ENCODE peak calls at places on chromosomes 7 and 10, in seven cellular contexts. Y is psoas muscle, L is MM.1S, G is uterus, X is stomach, K is esophagus squamous epithelium, P is fibroblast of lung. W is an unnamed sample. For H3K4me1, the result is how much of the 10 kb centered on the place peaks cover.

GRCh38 chr10:48457949-48458661 is 146.8 kb downstream of the ARHGAP22 start:
- DNase-seq in L (no peak), K (no peak), P (no peak), G (no peak), X (peak), Y (no peak), W (no peak)

GRCh38 chr7:36312064-36312914 is 77.4 kb upstream of the ANLN start:
- DNase-seq in X (peak), G (no peak), P (no peak), K (no peak), L (peak), Y (no peak), W (no peak)

GRCh38 chr7:95421847-95422444 is 12.9 kb downstream of the PON2 start:
- DNase-seq in X (no peak), Y (no peak), G (no peak), L (peak), P (peak), K (no peak), W (no peak)

GRCh38 chr7:112001089-112001826 is 204.9 kb downstream of the DOCK4 start:
- DNase-seq in Y (no peak), P (peak), G (no peak), L (no peak), K (no peak), X (no peak), W (no peak)

GRCh38 chr7:106514887-106515286 is 146.1 kb downstream of the CCDC71L start:
- DNase-seq in G (no peak), X (no peak), P (no peak), Y (no peak), L (no peak), K (no peak), W (no peak)

GRCh38 chr7:135980665-135981180 is 3.6 kb upstream of the MTPN start:
- DNase-seq in G (no peak), K (peak), X (peak), P (peak), Y (no peak), L (peak), W (no peak)

GRCh38 chr7:105792488-105793370 is 83.7 kb downstream of the ATXN7L1 start:
- DNase-seq in Y (no peak), X (no peak), K (no peak), P (no peak), G (no peak), L (no peak), W (no peak)

GRCh38 chr7:110386914-110387313 is 704.0 kb upstream of the LRRN3 start:
- DNase-seq in L (no peak), K (no peak), P (peak), X (no peak), G (no peak), Y (no peak), W (no peak)

GRCh38 chr7:113100091-113100723 is 13.6 kb upstream of the GPR85 start:
- DNase-seq in G (no peak), K (no peak), X (peak), L (no peak), Y (peak), P (peak), W (peak)

GRCh38 chr7:120738816-120739215 is 119.1 kb downstream of the TSPAN12 start:
- DNase-seq in P (no peak), G (no peak), X (no peak), K (no peak), L (no peak), Y (no peak), W (no peak)

GRCh38 chr7:56083150-56083785 is 9.5 kb downstream of the PHKG1 start:
- DNase-seq in X (no peak), Y (peak), P (no peak), G (no peak), L (no peak), K (no peak), W (no peak)

GRCh38 chr10:32005050-32005449 is 51.2 kb downstream of the KIF5B start:
- DNase-seq in Y (no peak), K (no peak), G (no peak), L (peak), P (peak), X (peak), W (peak)

GRCh38 chr7:95132500-95132899 is 191.8 kb downstream of the PON1 start:
- DNase-seq in L (no peak), G (no peak), X (no peak), P (no peak), Y (no peak), K (no peak), W (no peak)

GRCh38 chr10:73746721-73747120 is 2.5 kb downstream of the SEC24C start:
- DNase-seq in Y (no peak), G (no peak), K (no peak), X (no peak), P (no peak), L (no peak), W (no peak)

GRCh38 chr7:16982640-16983103 is 100.9 kb upstream of the AGR3 start:
- DNase-seq in Y (no peak), P (peak), K (no peak), G (no peak), X (no peak), L (peak), W (no peak)

GRCh38 chr7:18361756-18362155 is 133.8 kb upstream of the HDAC9 start:
- DNase-seq in G (no peak), K (no peak), P (peak), Y (no peak), L (no peak), X (peak), W (no peak)

GRCh38 chr7:51357821-51358220 is 41.2 kb upstream of the COBL start:
- DNase-seq in P (no peak), Y (no peak), L (no peak), X (no peak), G (no peak), K (no peak), W (no peak)

GRCh38 chr7:106757846-106758245 is 96.9 kb upstream of the CCDC71L start:
- DNase-seq in Y (peak), K (no peak), G (peak), L (peak), P (peak), X (no peak), W (peak)

GRCh38 chr7:37234928-37235327 is 213.7 kb downstream of the ELMO1 start:
- DNase-seq in K (no peak), X (no peak), Y (no peak), G (no peak), L (peak), P (no peak), W (no peak)

GRCh38 chr10:28669227-28670173 is 7.8 kb upstream of the BAMBI start:
- DNase-seq in K (no peak), X (no peak), G (no peak), Y (no peak), P (no peak), L (no peak), W (no peak)

GRCh38 chr10:100968037-100968736 is 1.1 kb upstream of the SEMA4G start:
- DNase-seq in P (no peak), L (no peak), K (no peak), G (no peak), Y (no peak), X (no peak), W (no peak)

GRCh38 chr7:2431260-2431867 is 28.0 kb downstream of the CHST12 start:
- DNase-seq in P (no peak), G (no peak), K (no peak), X (no peak), L (peak), Y (no peak), W (no peak)

GRCh38 chr7:150963707-150964559 is 14.2 kb downstream of the KCNH2 start:
- DNase-seq in G (no peak), P (no peak), Y (peak), X (no peak), K (no peak), L (no peak), W (peak)

GRCh38 chr7:80127412-80128150 is 7.0 kb upstream of the GNAI1 start:
- DNase-seq in L (peak), P (no peak), Y (no peak), G (no peak), K (no peak), X (no peak), W (no peak)

GRCh38 chr7:154789404-154789803 is 213.5 kb downstream of the PAXIP1 start:
- DNase-seq in Y (no peak), X (no peak), P (no peak), L (no peak), K (no peak), G (no peak), W (no peak)

GRCh38 chr7:105675873-105676484 is 94.7 kb upstream of the EFCAB10 start:
- DNase-seq in K (no peak), P (no peak), X (peak), L (no peak), Y (peak), G (no peak), W (peak)

GRCh38 chr10:23294638-23295247 is 49.9 kb downstream of the C10orf67 start:
- DNase-seq in P (no peak), L (peak), X (no peak), Y (no peak), G (no peak), K (no peak), W (no peak)

GRCh38 chr10:15069230-15069629 is 19.3 kb downstream of the ACBD7 start:
- DNase-seq in Y (no peak), P (no peak), L (no peak), K (no peak), X (no peak), G (no peak), W (no peak)

GRCh38 chr10:90222372-90222771 is 521.0 kb downstream of the KIF20B start:
- DNase-seq in P (peak), K (no peak), G (no peak), L (no peak), Y (no peak), X (no peak), W (no peak)

GRCh38 chr7:95871078-95871848 is 98.9 kb downstream of the DYNC1I1 start:
- DNase-seq in P (peak), L (peak), G (no peak), Y (no peak), K (no peak), X (no peak), W (no peak)

DNA sequence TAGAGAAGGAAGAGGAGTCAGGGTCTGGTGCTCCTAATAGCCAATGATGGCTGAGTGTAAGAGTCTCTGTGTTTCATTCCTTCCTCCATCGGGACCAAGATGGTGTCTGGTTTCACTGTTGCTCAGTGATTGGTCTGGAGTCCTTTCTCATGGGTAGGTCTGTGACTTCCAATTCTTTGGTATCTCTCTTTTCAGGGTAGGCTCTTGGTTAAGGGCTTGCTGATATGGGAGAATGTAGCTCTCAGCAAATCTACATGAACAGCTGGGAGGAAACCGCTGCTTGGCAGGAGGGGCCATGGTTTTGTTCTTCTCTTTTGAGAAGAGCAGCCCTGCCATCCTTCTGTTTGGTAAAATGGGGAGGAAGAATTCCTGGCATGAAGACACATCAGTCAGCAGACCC is 209.1 kb upstream of the PODXL start:
- DNase-seq in G (no peak), K (no peak), P (no peak), X (no peak), L (no peak), Y (no peak), W (no peak)
- H3K4me3 ChIP-seq in G (no peak), K (no peak), P (no peak), X (no peak), L (no peak), Y (no peak), W (no peak)

DNA sequence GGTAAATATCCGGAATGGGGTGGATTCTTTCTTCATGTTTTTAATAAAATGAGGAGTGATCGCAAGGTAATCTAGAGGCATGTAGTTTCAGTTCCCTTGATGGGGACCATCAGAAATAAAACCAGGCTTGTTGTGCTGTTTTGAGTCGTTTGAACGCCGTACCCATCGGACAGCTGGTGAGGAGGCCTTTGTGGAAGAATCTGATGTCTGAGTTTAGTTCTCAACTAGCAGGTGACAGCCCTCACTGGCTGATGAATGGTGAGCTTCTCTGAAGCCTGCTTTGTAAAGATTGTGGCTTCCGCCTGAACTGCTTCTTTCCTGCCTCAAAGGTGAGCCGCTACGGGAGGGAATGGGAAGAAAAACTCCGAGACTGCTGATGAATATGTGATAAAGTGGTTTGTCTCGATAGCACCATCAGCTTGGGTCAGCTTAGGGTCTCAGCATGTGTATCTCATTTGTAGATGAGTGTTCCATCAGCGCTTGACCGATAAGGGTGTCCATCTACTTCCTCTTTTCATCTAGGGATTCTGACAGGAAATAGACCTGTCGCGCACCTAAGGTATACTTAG is 977 bp downstream of the TMEM248 start:
- DNase-seq in L (peak), P (peak), K (no peak), X (no peak), Y (no peak), G (no peak), W (no peak)
- H3K4me1 ChIP-seq in L (under half), P (under half), K (under half), X (half or more), Y (under half), G (under half), W (under half)

DNA sequence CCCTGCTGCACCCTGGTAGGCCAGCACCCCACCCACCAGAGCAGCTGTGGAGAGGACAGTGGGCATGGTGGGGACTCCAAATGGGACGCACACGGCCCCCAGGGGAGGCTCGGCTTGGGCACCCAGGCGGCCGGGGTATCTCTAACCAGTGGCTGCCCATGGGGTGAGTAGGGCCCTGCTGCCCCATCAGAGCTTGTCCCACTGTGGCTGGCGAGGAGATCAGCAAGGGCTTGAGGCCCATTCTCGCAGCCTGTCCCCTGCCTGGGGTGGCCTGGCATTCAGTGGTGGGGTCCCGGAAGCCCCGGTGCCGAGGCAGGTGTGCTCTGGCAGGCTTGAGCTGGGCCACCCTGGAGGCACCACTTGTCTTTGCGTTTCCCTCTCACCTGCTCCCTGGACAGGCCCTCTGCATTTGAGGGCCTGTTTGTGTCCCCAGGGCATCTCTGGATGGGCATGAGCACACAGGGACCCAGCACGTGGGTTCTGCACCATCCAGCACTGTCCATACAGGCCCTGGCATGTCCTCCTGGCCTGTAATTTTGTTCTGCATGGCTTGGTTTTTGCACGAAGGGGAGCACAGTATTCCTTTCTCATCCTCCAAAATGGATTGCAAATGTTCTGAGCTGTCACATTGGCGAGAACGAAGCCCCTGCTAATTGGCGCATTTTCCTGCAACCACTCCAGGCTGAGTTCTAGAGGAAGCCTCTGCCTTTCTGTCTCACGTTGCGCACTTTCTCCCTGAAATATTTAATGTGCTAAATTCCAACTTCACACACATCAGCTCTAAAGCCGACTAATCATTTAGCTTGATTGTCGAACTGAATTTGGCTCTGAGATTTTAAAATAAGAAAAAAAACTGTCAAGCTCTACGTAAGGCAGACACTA is 27.2 kb downstream of the PWWP2B start:
- DNase-seq in Y (no peak), P (no peak), X (no peak), K (no peak), G (no peak), L (no peak), W (no peak)
- H3K27ac ChIP-seq in Y (no peak), P (no peak), X (peak), K (peak), G (no peak), L (no peak), W (no peak)

GRCh38 chr10:63396123-63396719 is 69.6 kb downstream of the JMJD1C start:
- DNase-seq in X (no peak), Y (no peak), G (no peak), P (no peak), K (no peak), L (no peak), W (no peak)
- H3K4me3 ChIP-seq in X (no peak), Y (no peak), G (no peak), P (peak), K (no peak), L (no peak), W (peak)

GRCh38 chr10:79246606-79247275 is 100.5 kb upstream of the PPIF start:
- DNase-seq in X (no peak), P (peak), L (no peak), K (no peak), G (peak), Y (peak), W (peak)

GRCh38 chr10:79244841-79245504 is 102.3 kb upstream of the PPIF start:
- DNase-seq in L (peak), G (no peak), Y (no peak), K (no peak), P (peak), X (no peak), W (no peak)

GRCh38 chr10:79244068-79244442 is 103.2 kb upstream of the PPIF start:
- DNase-seq in L (peak), P (no peak), X (no peak), Y (no peak), K (no peak), G (no peak), W (no peak)

GRCh38 chr10:79246209-79246581 is 101.1 kb upstream of the PPIF start:
- DNase-seq in L (no peak), Y (peak), P (peak), K (no peak), X (peak), G (peak), W (peak)

DNA sequence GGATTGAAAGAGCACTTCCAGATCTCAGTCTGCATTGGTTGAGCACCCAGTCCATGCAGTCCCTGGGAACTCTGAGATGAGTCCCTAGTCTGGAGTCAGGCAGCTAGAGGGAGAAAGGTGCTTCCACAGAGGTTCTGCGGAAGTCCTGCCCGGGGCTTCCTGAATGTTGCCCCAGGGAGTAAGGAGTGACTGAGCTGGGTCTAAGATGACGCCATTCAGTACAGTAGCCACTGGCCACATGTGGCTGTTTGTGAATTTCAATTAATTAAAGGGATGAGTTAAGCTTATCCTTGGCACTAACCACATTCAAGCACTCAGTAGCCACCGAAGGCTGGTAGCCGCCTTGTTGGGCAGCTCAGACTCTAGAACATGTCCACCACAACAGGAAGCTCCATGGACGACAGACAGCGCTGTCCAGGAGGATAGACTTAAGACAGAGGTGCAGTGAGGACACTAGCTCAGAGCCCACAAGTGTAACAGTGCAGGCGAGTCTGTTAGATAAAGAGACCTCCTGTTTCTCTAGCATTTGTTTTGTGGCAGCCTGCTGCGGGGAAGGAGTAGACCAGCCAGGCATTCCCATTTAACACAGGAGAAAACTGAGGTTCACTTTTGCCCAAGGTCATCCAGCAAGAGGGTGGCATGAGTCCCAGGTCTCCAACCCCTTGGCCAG is 101.6 kb upstream of the PPIF start:
- DNase-seq in P (peak), Y (no peak), G (no peak), K (no peak), X (no peak), L (no peak), W (no peak)
- H3K4me1 ChIP-seq in P (under half), Y (half or more), G (under half), K (half or more), X (half or more), L (half or more), W (half or more)

GRCh38 chr10:17006631-17007161 is 122.9 kb downstream of the CUBN start:
- DNase-seq in Y (no peak), X (no peak), L (no peak), G (no peak), P (peak), K (no peak), W (no peak)
- H3K27ac ChIP-seq in Y (peak), X (peak), L (no peak), G (peak), P (peak), K (peak), W (peak)

GRCh38 chr7:137966636-137967142 is 35.2 kb downstream of the CREB3L2 start:
- DNase-seq in X (no peak), Y (no peak), K (no peak), P (no peak), G (no peak), L (no peak), W (no peak)

GRCh38 chr7:137970263-137970975 is 31.5 kb downstream of the CREB3L2 start:
- DNase-seq in K (no peak), Y (peak), X (peak), P (peak), G (no peak), L (no peak), W (peak)

GRCh38 chr7:137968890-137969289 is 33.0 kb downstream of the CREB3L2 start:
- DNase-seq in L (no peak), G (no peak), X (no peak), Y (no peak), P (no peak), K (no peak), W (peak)

GRCh38 chr7:137967143-137968018 is 34.5 kb downstream of the CREB3L2 start:
- DNase-seq in G (no peak), P (peak), L (no peak), K (no peak), X (no peak), Y (no peak), W (no peak)

DNA sequence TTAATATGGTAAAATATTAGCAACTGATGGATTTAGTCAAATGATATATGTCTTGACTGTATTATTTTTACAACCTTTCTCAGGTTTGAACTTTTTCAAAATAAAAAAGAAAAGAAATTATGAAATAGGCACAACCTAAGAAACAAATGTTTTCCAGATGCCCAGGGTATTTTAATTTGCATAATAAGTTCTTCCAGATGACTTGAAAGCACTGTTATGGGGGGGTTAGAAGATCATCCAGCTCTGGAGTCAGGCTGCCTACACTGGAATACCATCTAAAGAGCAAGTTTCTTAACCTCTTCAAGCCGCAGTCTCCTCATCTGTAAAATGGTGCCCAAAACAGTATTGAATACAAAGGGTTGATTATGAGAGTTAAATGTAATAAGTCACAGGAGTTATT is 32.1 kb downstream of the CREB3L2 start:
- DNase-seq in L (no peak), G (no peak), Y (no peak), X (no peak), K (no peak), P (no peak), W (no peak)
- H3K4me3 ChIP-seq in L (no peak), G (no peak), Y (no peak), X (no peak), K (no peak), P (no peak), W (no peak)